ENCODE peak calls at places on chromosomes 1 and 21, in five cellular contexts. Y is choroid plexus epithelial cell, H is nephron progenitor cell, O is epithelial cell of esophagus, A is endothelial cell. G is an unnamed sample.

GRCh38 chr1:155873860-155874259 is 14.5 kb downstream of the SYT11 start:
- DNase-seq in Y (peak; percentile 18), H (no peak), O (peak; percentile 23), A (no peak), G (no peak)

GRCh38 chr1:5828322-5828935 is 163.8 kb downstream of the NPHP4 start:
- DNase-seq in Y (no peak), H (no peak), O (no peak), A (no peak), G (no peak)

GRCh38 chr1:118504231-118504644 is 319.2 kb upstream of the SPAG17 start:
- DNase-seq in Y (no peak), H (peak; percentile 28), O (no peak), A (peak; percentile 47), G (no peak)

GRCh38 chr1:34907487-34908090 is 21.9 kb downstream of the DLGAP3 start:
- DNase-seq in Y (peak; percentile 6), H (peak; percentile 39), O (peak; percentile 15), A (no peak), G (no peak)

GRCh38 chr1:33181906-33182305 is at the start of gene TRIM62:
- DNase-seq in Y (peak; percentile 94), H (peak; percentile 87), O (peak; percentile 86), A (peak; percentile 89), G (peak; percentile 90)

GRCh38 chr1:186681806-186682205 is 1.6 kb upstream of the PTGS2 start:
- DNase-seq in Y (peak; percentile 72), H (no peak), O (peak; percentile 71), A (no peak), G (no peak)

GRCh38 chr1:84939151-84939550 is 46.1 kb upstream of the LPAR3 start:
- DNase-seq in Y (peak; percentile 32), H (no peak), O (no peak), A (no peak), G (no peak)

GRCh38 chr1:5692649-5693048 is 299.6 kb downstream of the NPHP4 start:
- DNase-seq in Y (no peak), H (no peak), O (no peak), A (no peak), G (peak; percentile 65)

GRCh38 chr1:50985094-50985493 is 15.0 kb downstream of the CDKN2C start:
- DNase-seq in Y (no peak), H (no peak), O (no peak), A (no peak), G (no peak)

GRCh38 chr21:32112194-32112593 is 166.7 kb downstream of the MIS18A start:
- DNase-seq in Y (no peak), H (no peak), O (no peak), A (no peak), G (no peak)

GRCh38 chr1:43783096-43783670 is 75.8 kb downstream of the ST3GAL3 start:
- DNase-seq in Y (no peak), H (no peak), O (no peak), A (no peak), G (no peak)

GRCh38 chr1:43779805-43780403 is 72.6 kb downstream of the ST3GAL3 start:
- DNase-seq in Y (no peak), H (no peak), O (no peak), A (no peak), G (no peak)

GRCh38 chr1:43781574-43781973 is 74.2 kb downstream of the ST3GAL3 start:
- DNase-seq in Y (no peak), H (no peak), O (no peak), A (no peak), G (no peak)

GRCh38 chr1:43776043-43776761 is 68.9 kb downstream of the ST3GAL3 start:
- DNase-seq in Y (peak; percentile 88), H (no peak), O (peak; percentile 47), A (no peak), G (no peak)

GRCh38 chr1:43779266-43779665 is 71.9 kb downstream of the ST3GAL3 start:
- DNase-seq in Y (no peak), H (no peak), O (no peak), A (no peak), G (no peak)
- TF ChIP-seq CTCF in Y (no peak), H (no peak), O (no peak), A (peak; percentile 31), G (no peak)

GRCh38 chr1:174721246-174721645 is 273.5 kb downstream of the GPR52 start:
- DNase-seq in Y (no peak), H (no peak), O (no peak), A (no peak), G (no peak)

GRCh38 chr1:174723815-174724214 is 275.9 kb upstream of the CACYBP start:
- DNase-seq in Y (no peak), H (no peak), O (no peak), A (no peak), G (no peak)

GRCh38 chr1:174726880-174727585 is 272.7 kb upstream of the CACYBP start:
- DNase-seq in Y (no peak), H (no peak), O (no peak), A (no peak), G (no peak)

GRCh38 chr1:174720618-174721017 is 272.9 kb downstream of the GPR52 start:
- DNase-seq in Y (no peak), H (no peak), O (no peak), A (no peak), G (no peak)

GRCh38 chr1:174726167-174726879 is 273.4 kb upstream of the CACYBP start:
- DNase-seq in Y (peak; percentile 72), H (no peak), O (peak; percentile 22), A (no peak), G (no peak)
- TF ChIP-seq CTCF in Y (peak; percentile 61), H (peak; percentile 64), O (peak; percentile 56), A (peak; percentile 75), G (no peak)

GRCh38 chr1:29896791-29897725 is 660.7 kb downstream of the PTPRU start:
- DNase-seq in Y (no peak), H (peak; percentile 17), O (no peak), A (no peak), G (no peak)

GRCh38 chr1:29901618-29902017 is 665.3 kb downstream of the PTPRU start:
- DNase-seq in Y (no peak), H (peak; percentile 20), O (no peak), A (no peak), G (peak; percentile 87)

GRCh38 chr1:29903767-29904166 is 667.4 kb downstream of the PTPRU start:
- DNase-seq in Y (no peak), H (no peak), O (no peak), A (no peak), G (no peak)

GRCh38 chr1:29900727-29901126 is 664.4 kb downstream of the PTPRU start:
- DNase-seq in Y (no peak), H (no peak), O (no peak), A (no peak), G (no peak)

DNA sequence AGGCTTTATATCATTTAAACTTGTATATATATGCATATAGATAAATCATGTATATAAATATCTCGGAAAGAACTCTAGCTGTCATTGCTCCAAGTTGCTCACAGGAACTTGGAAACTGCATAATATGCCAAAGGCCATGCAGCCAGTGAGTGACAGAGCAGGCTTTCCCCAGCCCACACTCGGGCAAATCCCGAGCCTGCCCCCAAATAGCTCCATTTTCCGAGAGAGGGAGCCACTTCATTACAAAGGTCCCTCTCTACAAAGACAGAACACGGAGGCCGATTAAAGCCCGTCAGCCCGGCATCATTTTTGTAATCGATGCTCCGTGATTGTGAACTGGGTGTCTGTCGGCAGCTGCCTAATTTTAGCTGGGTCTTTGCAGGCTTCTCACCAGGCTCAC is 663.8 kb downstream of the PTPRU start:
- DNase-seq in Y (no peak), H (no peak), O (no peak), A (no peak), G (no peak)
- TF ChIP-seq CTCF in Y (no peak), H (no peak), O (no peak), A (no peak), G (no peak)

GRCh38 chr1:196407358-196408041 is 200.7 kb downstream of the KCNT2 start:
- DNase-seq in Y (peak; percentile 94), H (no peak), O (no peak), A (no peak), G (no peak)

GRCh38 chr1:196405839-196406238 is 202.4 kb downstream of the KCNT2 start:
- DNase-seq in Y (peak; percentile 14), H (no peak), O (no peak), A (no peak), G (no peak)

GRCh38 chr1:196412326-196412725 is 195.9 kb downstream of the KCNT2 start:
- DNase-seq in Y (no peak), H (no peak), O (no peak), A (no peak), G (no peak)

GRCh38 chr1:196409586-196409985 is 198.7 kb downstream of the KCNT2 start:
- DNase-seq in Y (peak; percentile 65), H (no peak), O (no peak), A (no peak), G (no peak)

GRCh38 chr1:196410768-196411167 is 197.5 kb downstream of the KCNT2 start:
- DNase-seq in Y (no peak), H (no peak), O (no peak), A (no peak), G (no peak)
- TF ChIP-seq CTCF in Y (no peak), H (no peak), O (no peak), A (no peak), G (no peak)

DNA sequence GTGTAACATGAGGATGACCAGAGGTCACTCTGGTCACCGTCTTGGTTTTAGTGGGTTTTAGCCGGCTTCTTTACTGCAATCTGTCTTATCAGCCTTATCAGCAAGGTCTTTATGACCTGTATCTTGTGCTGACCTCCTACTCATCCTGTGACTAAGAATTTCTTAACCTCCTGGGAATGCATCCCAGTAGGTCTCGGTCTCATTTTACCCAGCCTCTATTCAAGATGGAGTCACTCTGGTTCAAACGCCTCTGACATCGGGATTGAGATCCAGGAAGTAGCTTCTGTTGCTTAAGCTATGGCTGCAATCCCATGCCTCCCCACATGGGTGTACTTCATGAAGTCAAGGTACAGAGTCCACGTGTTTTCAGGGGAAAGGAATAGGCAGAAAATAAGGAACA is 19.9 kb downstream of the FMN2 start:
- DNase-seq in Y (no peak), H (no peak), O (no peak), A (no peak), G (no peak)
- TF ChIP-seq CTCF in Y (no peak), H (peak; percentile 6), O (no peak), A (peak; percentile 27), G (peak; percentile 12)

GRCh38 chr1:105909811-105910210 is 1146.7 kb upstream of the PRMT6 start:
- DNase-seq in Y (no peak), H (no peak), O (no peak), A (no peak), G (no peak)
- TF ChIP-seq CTCF in Y (no peak), H (no peak), O (no peak), A (no peak), G (no peak)

GRCh38 chr1:181079920-181080319 is 8.6 kb upstream of the IER5 start:
- DNase-seq in Y (no peak), H (no peak), O (no peak), A (no peak), G (no peak)
- TF ChIP-seq CTCF in Y (no peak), H (no peak), O (no peak), A (peak; percentile 36), G (no peak)

DNA sequence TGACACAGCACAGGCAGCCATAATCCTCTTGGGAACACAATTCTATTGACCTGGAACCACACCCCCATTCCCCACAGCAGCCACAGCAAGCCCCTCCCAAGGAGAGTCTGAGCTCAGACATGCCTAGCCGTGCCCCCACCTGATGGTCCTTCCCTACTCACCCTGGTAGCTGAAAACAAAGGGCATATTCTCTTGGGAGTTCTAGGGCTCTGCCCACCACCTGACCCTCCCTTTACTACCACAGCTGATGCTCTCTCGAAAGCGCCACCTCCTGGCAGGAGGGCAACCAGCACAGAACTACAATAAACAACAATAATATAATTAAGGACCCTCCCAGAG is 184.8 kb upstream of the COA6 start:
- DNase-seq in Y (no peak), H (peak; percentile 20), O (peak; percentile 94), A (peak; percentile 38), G (peak; percentile 75)
- TF ChIP-seq CTCF in Y (no peak), H (no peak), O (peak; percentile 53), A (peak; percentile 35), G (peak; percentile 68)